ENCODE peak calls at places on chromosomes 13 and 19, in seven cellular contexts. X is T-helper 17 cell, G is RCC 7860, U is Caki2, O is HTR-8/SVneo, W is NCI-H1417, H is GM04504. B is an unnamed sample.

GRCh38 chr13:47087841-47088240 is 191.0 kb upstream of the HTR2A start:
- DNase-seq in X (no peak), U (no peak), H (peak; percentile 24), G (no peak), O (no peak), W (no peak), B (no peak)

GRCh38 chr19:3683405-3683865 is 16.8 kb downstream of the PIP5K1C start:
- DNase-seq in U (no peak), O (no peak), X (no peak), G (no peak), H (no peak), W (no peak), B (no peak)

GRCh38 chr13:60689571-60689970 is 292.6 kb downstream of the TDRD3 start:
- DNase-seq in W (no peak), O (no peak), U (no peak), G (no peak), H (no peak), X (no peak), B (no peak)

GRCh38 chr13:36745436-36745835 is 71.6 kb downstream of the SERTM1 start:
- DNase-seq in X (no peak), U (no peak), G (no peak), H (peak; percentile 2), O (no peak), W (no peak), B (no peak)

GRCh38 chr19:4391701-4392543 is 8.4 kb downstream of the SH3GL1 start:
- DNase-seq in G (no peak), O (no peak), W (no peak), U (no peak), X (no peak), H (no peak), B (no peak)

GRCh38 chr13:31891472-31891871 is 140.1 kb upstream of the FRY start:
- DNase-seq in X (no peak), H (no peak), G (no peak), W (no peak), O (no peak), U (peak; percentile 11), B (no peak)

GRCh38 chr19:20035935-20036334 is 3.4 kb downstream of the ZNF682 start:
- DNase-seq in U (no peak), X (no peak), G (no peak), W (no peak), H (no peak), O (no peak), B (no peak)

GRCh38 chr13:73000027-73000674 is 58.7 kb upstream of the KLF5 start:
- DNase-seq in U (peak; percentile 23), G (no peak), W (peak; percentile 55), H (peak; percentile 1), O (no peak), X (no peak), B (no peak)

GRCh38 chr13:42487221-42487620 is 86.7 kb upstream of the TNFSF11 start:
- DNase-seq in O (no peak), X (no peak), G (no peak), U (no peak), H (no peak), W (no peak), B (no peak)

GRCh38 chr13:50788551-50788950 is 54.9 kb downstream of the DLEU7 start:
- DNase-seq in O (no peak), U (no peak), H (peak; percentile 20), G (no peak), W (no peak), X (no peak), B (no peak)

GRCh38 chr13:43782686-43783085 is 4.1 kb downstream of the ENOX1 start:
- DNase-seq in W (peak; percentile 15), G (no peak), H (no peak), O (no peak), X (no peak), U (no peak), B (no peak)

GRCh38 chr13:42333613-42334328 is 61.8 kb downstream of the AKAP11 start:
- DNase-seq in U (no peak), H (no peak), W (no peak), X (no peak), O (peak; percentile 15), G (peak; percentile 20), B (no peak)

GRCh38 chr19:2618611-2619010 is 83.9 kb downstream of the GNG7 start:
- DNase-seq in X (peak; percentile 41), O (no peak), H (no peak), W (no peak), U (no peak), G (peak; percentile 73), B (no peak)

B was measured in globus pallidus.